ENCODE peak calls at places on chromosome 15, in ten cellular contexts. O is A549; N is prostate gland; B is dorsolateral prefrontal cortex; M is PC-3; F is pancreas; G is cardiac muscle cell; R is CD4-positive, CD25-positive, alpha-beta regulatory T cell; Z is OCI-LY7; T is Peyer's patch. Y is an unnamed sample.

GRCh38 chr15:49215768-49216739 is 46.0 kb downstream of the GALK2 start:
- DNase-seq in O (peak; percentile 19), N (no peak), B (no peak), M (peak; percentile 42), F (no peak), G (peak; percentile 88), R (no peak), Z (peak; percentile 60), T (no peak), Y (no peak)

GRCh38 chr15:60695713-60696522 is 217.0 kb upstream of the ICE2 start:
- DNase-seq in O (no peak), N (no peak), B (no peak), M (no peak), F (no peak), G (no peak), R (no peak), Z (no peak), T (no peak), Y (no peak)

GRCh38 chr15:84894743-84895425 is 10.4 kb downstream of the SLC28A1 start:
- DNase-seq in O (no peak), N (no peak), B (no peak), M (peak; percentile 61), F (no peak), G (no peak), R (no peak), Z (no peak), T (no peak), Y (no peak)

GRCh38 chr15:90400759-90401314 is 12.8 kb downstream of the IQGAP1 start:
- DNase-seq in O (peak; percentile 94), N (peak; percentile 81), B (no peak), M (peak; percentile 94), F (peak; percentile 82), G (peak; percentile 90), R (peak; percentile 68), Z (peak; percentile 79), T (no peak), Y (no peak)

GRCh38 chr15:81572190-81572589 is 198.2 kb upstream of the TMC3 start:
- DNase-seq in O (no peak), N (no peak), B (no peak), M (no peak), F (no peak), G (no peak), R (no peak), Z (no peak), T (no peak), Y (no peak)

GRCh38 chr15:83066034-83066760 is 855 bp downstream of the BTBD1 start:
- DNase-seq in O (no peak), N (no peak), B (no peak), M (peak; percentile 13), F (no peak), G (no peak), R (no peak), Z (peak; percentile 25), T (no peak), Y (no peak)

GRCh38 chr15:49229922-49230321 is 59.9 kb downstream of the GALK2 start:
- DNase-seq in O (no peak), N (no peak), B (no peak), M (no peak), F (no peak), G (no peak), R (no peak), Z (no peak), T (no peak), Y (no peak)

GRCh38 chr15:44435893-44436667 is 8.7 kb downstream of the CTDSPL2 start:
- DNase-seq in O (no peak), N (no peak), B (no peak), M (peak; percentile 62), F (no peak), G (no peak), R (no peak), Z (no peak), T (no peak), Y (no peak)

GRCh38 chr15:52284164-52284563 is 11.4 kb downstream of the MYO5C start:
- DNase-seq in O (peak; percentile 73), N (no peak), B (no peak), M (peak; percentile 49), F (no peak), G (no peak), R (no peak), Z (no peak), T (no peak), Y (no peak)

GRCh38 chr15:73026496-73027054 is 25.7 kb upstream of the NEO1 start:
- DNase-seq in O (no peak), N (no peak), B (no peak), M (no peak), F (no peak), G (no peak), R (no peak), Z (no peak), T (no peak), Y (no peak)

GRCh38 chr15:35317217-35317616 is 228.7 kb downstream of the DPH6 start:
- DNase-seq in O (no peak), N (no peak), B (no peak), M (no peak), F (no peak), G (no peak), R (no peak), Z (no peak), T (no peak), Y (no peak)

GRCh38 chr15:92810418-92811138 is 89.5 kb upstream of the CHD2 start:
- DNase-seq in O (peak; percentile 92), N (peak; percentile 79), B (no peak), M (peak; percentile 74), F (peak; percentile 83), G (peak; percentile 56), R (peak; percentile 14), Z (peak; percentile 91), T (no peak), Y (peak; percentile 30)

GRCh38 chr15:89576417-89576773 is 1.1 kb downstream of the TICRR start:
- DNase-seq in O (peak; percentile 22), N (no peak), B (no peak), M (no peak), F (no peak), G (no peak), R (no peak), Z (no peak), T (no peak), Y (no peak)

GRCh38 chr15:79265167-79265566 is 17.4 kb upstream of the ANKRD34C start:
- DNase-seq in O (no peak), N (no peak), B (no peak), M (peak; percentile 22), F (no peak), G (no peak), R (no peak), Z (no peak), T (no peak), Y (no peak)

GRCh38 chr15:56146756-56147155 is 96.9 kb downstream of the RFX7 start:
- DNase-seq in O (no peak), N (no peak), B (no peak), M (no peak), F (no peak), G (no peak), R (no peak), Z (no peak), T (no peak), Y (no peak)

GRCh38 chr15:75036269-75036668 is 12.9 kb downstream of the PPCDC start:
- DNase-seq in O (peak; percentile 44), N (no peak), B (no peak), M (peak; percentile 83), F (no peak), G (no peak), R (no peak), Z (no peak), T (peak; percentile 60), Y (no peak)

GRCh38 chr15:89967892-89968291 is 33.2 kb upstream of the ZNF710 start:
- DNase-seq in O (no peak), N (no peak), B (no peak), M (no peak), F (no peak), G (no peak), R (no peak), Z (no peak), T (no peak), Y (no peak)

DNA sequence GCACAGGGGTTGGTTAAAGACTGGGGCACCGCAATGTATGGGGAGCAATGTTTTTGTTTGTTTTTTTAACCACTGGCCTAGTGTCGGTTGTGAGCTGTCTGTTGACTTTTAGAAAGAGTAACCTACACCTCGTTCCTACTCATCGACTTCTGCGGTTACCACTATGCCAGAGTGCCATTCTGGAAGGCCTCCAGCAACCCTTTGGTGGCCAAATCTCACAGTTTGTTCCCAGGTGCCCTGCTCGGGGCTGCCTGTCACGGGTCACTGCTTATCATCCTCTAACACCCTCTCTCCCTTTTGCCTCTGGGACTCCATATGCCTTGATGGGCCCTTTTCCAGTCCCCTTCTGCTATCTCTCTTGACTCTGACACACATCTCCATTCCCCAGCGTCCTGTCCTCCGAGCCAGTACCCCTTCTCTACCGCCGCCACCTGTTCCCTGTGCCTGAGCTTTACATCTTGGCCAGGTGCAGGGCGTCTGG is 290.4 kb upstream of the C2CD4B start:
- DNase-seq in O (no peak), N (no peak), B (no peak), M (peak; percentile 83), F (no peak), G (peak; percentile 15), R (no peak), Z (no peak), T (no peak), Y (no peak)
- H3K27ac ChIP-seq in O (no peak overlapping the region), N (no peak overlapping the region), B (no peak overlapping the region), M (no peak overlapping the region), F (no peak overlapping the region), G (peak overlapping the region; percentile 90), R (no peak overlapping the region), Z (no peak overlapping the region), T (no peak overlapping the region), Y (no peak overlapping the region)

GRCh38 chr15:100931143-100931890 is 12.2 kb downstream of the LRRK1 start:
- DNase-seq in O (no peak), N (no peak), B (no peak), M (no peak), F (no peak), G (no peak), R (no peak), Z (peak; percentile 91), T (no peak), Y (no peak)
- H3K27ac ChIP-seq in O (no peak overlapping the region), N (no peak overlapping the region), B (no peak overlapping the region), M (no peak overlapping the region), F (no peak overlapping the region), G (no peak overlapping the region), R (no peak overlapping the region), Z (peak overlapping the region; percentile 99), T (no peak overlapping the region), Y (no peak overlapping the region)

GRCh38 chr15:70795311-70795665 is 31.9 kb upstream of the UACA start:
- DNase-seq in O (peak; percentile 85), N (no peak), B (no peak), M (peak; percentile 90), F (no peak), G (no peak), R (no peak), Z (no peak), T (no peak), Y (no peak)
- H3K27ac ChIP-seq in O (peak overlapping the region; percentile 93), N (peak overlapping the region; percentile 49), B (no peak overlapping the region), M (peak overlapping the region; percentile 94), F (peak overlapping the region; percentile 11), G (no peak overlapping the region), R (no peak overlapping the region), Z (no peak overlapping the region), T (no peak overlapping the region), Y (no peak overlapping the region)

DNA sequence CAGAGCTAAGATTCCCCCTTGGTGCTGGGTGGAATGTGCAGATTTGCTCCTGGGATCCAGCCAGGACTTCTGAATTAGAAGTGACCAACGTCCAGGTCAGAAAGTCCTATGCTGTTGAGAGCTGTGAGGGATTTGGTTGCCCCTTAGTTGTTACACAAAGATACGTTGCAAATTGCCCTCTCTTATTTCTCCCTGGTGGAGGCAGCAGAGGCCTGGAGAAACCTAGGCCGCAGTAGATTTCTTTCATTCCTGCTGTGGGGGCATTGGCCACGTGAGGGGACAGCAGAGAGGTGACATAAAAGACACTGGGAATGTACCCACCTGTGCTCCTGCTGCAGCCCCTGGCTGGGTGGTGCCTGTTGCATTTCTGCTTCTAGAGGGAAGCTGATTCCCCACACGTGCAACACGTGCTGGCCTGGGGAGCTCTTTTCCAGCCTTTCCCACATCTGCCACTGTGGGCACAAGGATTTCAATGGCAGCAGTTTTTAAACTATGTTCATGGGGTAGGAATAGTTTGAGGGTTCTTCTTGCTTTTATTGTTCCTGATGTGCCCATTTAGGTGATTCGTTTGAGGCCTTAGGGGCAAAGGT is 65.7 kb downstream of the SYNM start:
- DNase-seq in O (no peak), N (no peak), B (no peak), M (no peak), F (no peak), G (no peak), R (no peak), Z (no peak), T (no peak), Y (no peak)
- H3K27ac ChIP-seq in O (no peak overlapping the region), N (peak overlapping the region; percentile 81), B (no peak overlapping the region), M (no peak overlapping the region), F (no peak overlapping the region), G (peak overlapping the region; percentile 88), R (no peak overlapping the region), Z (no peak overlapping the region), T (peak overlapping the region; percentile 35), Y (no peak overlapping the region)